ENCODE peak calls at places on chromosomes 5 and 9, in four cellular contexts. I is tibial artery, Z is left ventricle myocardium inferior, C is prostate gland. Q is an unnamed sample. For H3K4me1, the result is how much of the 10 kb centered on the place peaks cover.

GRCh38 chr5:96226941-96227552 is 206.0 kb downstream of the PCSK1 start:
- DNase-seq in Z (peak), I (no peak), C (no peak), Q (peak)

GRCh38 chr9:20684865-20685696 is 1.0 kb downstream of the FOCAD start:
- DNase-seq in I (no peak), Z (no peak), C (peak), Q (no peak)

GRCh38 chr9:1939926-1940368 is 75.2 kb upstream of the SMARCA2 start:
- DNase-seq in I (no peak), Z (no peak), C (no peak), Q (no peak)

GRCh38 chr5:131821221-131821620 is 24.4 kb upstream of the FNIP1 start:
- DNase-seq in I (no peak), C (no peak), Z (no peak), Q (no peak)

GRCh38 chr5:149550267-149550582 is 1.0 kb downstream of the CSNK1A1 start:
- DNase-seq in C (no peak), I (no peak), Z (no peak), Q (no peak)

GRCh38 chr5:91293131-91293530 is 90.0 kb downstream of the ARRDC3 start:
- DNase-seq in Z (no peak), I (no peak), C (no peak), Q (no peak)

GRCh38 chr9:81461196-81461595 is 228.2 kb downstream of the TLE1 start:
- DNase-seq in I (no peak), Z (no peak), C (no peak), Q (no peak)

GRCh38 chr9:38052147-38052546 is 16.9 kb downstream of the SHB start:
- DNase-seq in Z (no peak), C (no peak), I (no peak), Q (no peak)

GRCh38 chr5:169716287-169716686 is 79.2 kb downstream of the DOCK2 start:
- DNase-seq in I (no peak), Z (no peak), C (no peak), Q (no peak)

GRCh38 chr5:179623906-179624741 is 653 bp upstream of the HNRNPH1 start:
- DNase-seq in Z (peak), I (peak), C (no peak), Q (peak)

GRCh38 chr5:96509313-96509712 is 76.3 kb upstream of the PCSK1 start:
- DNase-seq in I (no peak), C (no peak), Z (no peak), Q (no peak)

GRCh38 chr9:98708103-98708932 is 417 bp downstream of the GABBR2 start:
- DNase-seq in I (no peak), Z (no peak), C (no peak), Q (no peak)

GRCh38 chr5:148785223-148785622 is 41.2 kb upstream of the ADRB2 start:
- DNase-seq in I (no peak), Z (no peak), C (no peak), Q (no peak)

GRCh38 chr9:124795881-124796415 is 19.0 kb downstream of the OLFML2A start:
- DNase-seq in I (no peak), C (no peak), Z (peak), Q (no peak)

GRCh38 chr5:965604-966344 is 42.8 kb upstream of the NKD2 start:
- DNase-seq in I (peak), Z (no peak), C (no peak), Q (no peak)

GRCh38 chr9:126032135-126032534 is 285.0 kb downstream of the PBX3 start:
- DNase-seq in I (no peak), Z (no peak), C (no peak), Q (no peak)

GRCh38 chr9:93080406-93080805 is 15.6 kb upstream of the CARD19 start:
- DNase-seq in I (peak), Z (no peak), C (no peak), Q (no peak)

GRCh38 chr9:112168197-112168596 is 6.9 kb downstream of the SUSD1 start:
- DNase-seq in C (no peak), I (no peak), Z (no peak), Q (no peak)

GRCh38 chr9:109907400-109907799 is 127.4 kb downstream of the PALM2AKAP2 start:
- DNase-seq in Z (peak), C (no peak), I (no peak), Q (peak)

GRCh38 chr5:137316346-137316736 is 182.8 kb downstream of the SPOCK1 start:
- DNase-seq in I (no peak), C (no peak), Z (no peak), Q (no peak)

GRCh38 chr5:150251504-150251903 is 38.1 kb downstream of the CAMK2A start:
- DNase-seq in C (no peak), Z (no peak), I (no peak), Q (no peak)

GRCh38 chr9:134551657-134552348 is 89.8 kb upstream of the COL5A1 start:
- DNase-seq in C (no peak), I (peak), Z (peak), Q (peak)

GRCh38 chr9:38068866-38069628 is at the start of gene SHB:
- DNase-seq in C (peak), I (peak), Z (peak), Q (peak)

GRCh38 chr5:138950411-138951011 is 75.4 kb upstream of the LRRTM2 start:
- DNase-seq in I (peak), Z (no peak), C (no peak), Q (no peak)

GRCh38 chr5:157059891-157060290 is 975 bp upstream of the HAVCR1 start:
- DNase-seq in Z (no peak), I (no peak), C (no peak), Q (no peak)

GRCh38 chr5:14234204-14234603 is 91.1 kb downstream of the TRIO start:
- DNase-seq in I (no peak), C (no peak), Z (no peak), Q (no peak)

GRCh38 chr9:115923903-115924668 is 229.5 kb upstream of the PAPPA start:
- DNase-seq in I (no peak), C (no peak), Z (no peak), Q (no peak)

GRCh38 chr9:35933525-35934067 is 24.3 kb downstream of the SPAAR start:
- DNase-seq in C (no peak), I (no peak), Z (no peak), Q (no peak)

GRCh38 chr9:126360073-126360472 is 33.4 kb downstream of the MVB12B start:
- DNase-seq in Z (no peak), C (no peak), I (no peak), Q (no peak)

GRCh38 chr5:143085319-143085917 is 315.2 kb downstream of the ARHGAP26 start:
- DNase-seq in I (no peak), C (no peak), Z (no peak), Q (no peak)

GRCh38 chr9:123406691-123407536 is 50.9 kb downstream of the CRB2 start:
- DNase-seq in C (no peak), I (no peak), Z (no peak), Q (no peak)

GRCh38 chr9:84397151-84397728 is 56.7 kb upstream of the SLC28A3 start:
- DNase-seq in I (peak), Z (peak), C (peak), Q (peak)

GRCh38 chr5:43041669-43042175 is 1.6 kb upstream of the ANXA2R start:
- DNase-seq in I (peak), C (peak), Z (no peak), Q (peak)

GRCh38 chr5:57004800-57005199 is 52.9 kb upstream of the MIER3 start:
- DNase-seq in Z (no peak), C (no peak), I (no peak), Q (no peak)

GRCh38 chr5:170126626-170127025 is 20.9 kb downstream of the FOXI1 start:
- DNase-seq in I (no peak), C (no peak), Z (no peak), Q (no peak)

GRCh38 chr5:173498286-173498685 is 118.2 kb downstream of the BOD1 start:
- DNase-seq in Z (peak), C (no peak), I (peak), Q (peak)

GRCh38 chr5:173495225-173495904 is 121.1 kb downstream of the BOD1 start:
- DNase-seq in C (no peak), I (peak), Z (no peak), Q (no peak)

GRCh38 chr5:173497685-173498084 is 118.8 kb downstream of the BOD1 start:
- DNase-seq in Z (no peak), I (no peak), C (no peak), Q (no peak)

GRCh38 chr5:173496129-173496882 is 120.1 kb downstream of the BOD1 start:
- DNase-seq in I (peak), Z (peak), C (no peak), Q (no peak)

GRCh38 chr5:173496883-173497255 is 119.6 kb downstream of the BOD1 start:
- DNase-seq in I (no peak), C (no peak), Z (no peak), Q (no peak)
- H3K27ac ChIP-seq in I (peak), C (no peak), Z (peak), Q (peak)

DNA sequence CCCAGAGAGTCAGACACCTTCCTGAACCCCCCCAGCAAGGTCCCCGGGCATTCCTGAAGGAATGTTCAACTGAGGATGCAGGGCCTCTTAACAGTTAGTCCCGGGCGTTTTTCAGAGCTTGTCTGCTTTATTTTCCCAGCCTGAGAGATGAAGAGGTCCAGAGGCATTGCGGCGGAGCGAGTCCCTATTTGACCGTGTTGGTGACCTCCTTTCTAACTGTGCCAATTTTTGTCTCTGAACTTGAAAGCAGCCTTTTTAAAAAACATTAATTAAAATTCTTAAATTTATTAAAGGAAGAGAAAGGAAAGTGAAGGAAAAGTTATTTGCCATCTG is 433 bp upstream of the PTAR1 start:
- DNase-seq in C (no peak), Z (no peak), I (no peak), Q (no peak)
- H3K4me3 ChIP-seq in C (peak), Z (peak), I (peak), Q (peak)

DNA sequence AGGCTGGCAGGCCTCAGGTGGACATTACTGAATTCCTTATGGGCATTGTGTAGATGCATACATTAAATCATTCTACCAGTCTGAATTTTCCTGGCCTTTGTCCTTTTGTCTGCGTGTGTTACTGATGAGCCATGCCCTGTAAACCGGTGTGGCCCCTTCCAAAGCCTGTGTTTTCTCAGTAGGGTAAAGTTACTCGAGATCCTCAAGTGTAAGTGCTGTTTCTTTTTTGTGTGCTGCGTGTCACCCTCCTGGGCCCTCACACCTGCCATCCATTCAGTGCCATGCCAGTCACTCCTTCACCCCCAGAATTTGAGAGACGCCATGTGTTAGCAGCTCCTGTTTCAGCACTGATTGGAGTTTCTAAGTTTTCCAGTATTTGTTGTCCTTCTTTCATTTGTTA is 288.3 kb downstream of the FANCC start:
- DNase-seq in C (no peak), I (no peak), Z (no peak), Q (no peak)
- H3K4me1 ChIP-seq in C (under half), I (half or more), Z (half or more), Q (under half)

DNA sequence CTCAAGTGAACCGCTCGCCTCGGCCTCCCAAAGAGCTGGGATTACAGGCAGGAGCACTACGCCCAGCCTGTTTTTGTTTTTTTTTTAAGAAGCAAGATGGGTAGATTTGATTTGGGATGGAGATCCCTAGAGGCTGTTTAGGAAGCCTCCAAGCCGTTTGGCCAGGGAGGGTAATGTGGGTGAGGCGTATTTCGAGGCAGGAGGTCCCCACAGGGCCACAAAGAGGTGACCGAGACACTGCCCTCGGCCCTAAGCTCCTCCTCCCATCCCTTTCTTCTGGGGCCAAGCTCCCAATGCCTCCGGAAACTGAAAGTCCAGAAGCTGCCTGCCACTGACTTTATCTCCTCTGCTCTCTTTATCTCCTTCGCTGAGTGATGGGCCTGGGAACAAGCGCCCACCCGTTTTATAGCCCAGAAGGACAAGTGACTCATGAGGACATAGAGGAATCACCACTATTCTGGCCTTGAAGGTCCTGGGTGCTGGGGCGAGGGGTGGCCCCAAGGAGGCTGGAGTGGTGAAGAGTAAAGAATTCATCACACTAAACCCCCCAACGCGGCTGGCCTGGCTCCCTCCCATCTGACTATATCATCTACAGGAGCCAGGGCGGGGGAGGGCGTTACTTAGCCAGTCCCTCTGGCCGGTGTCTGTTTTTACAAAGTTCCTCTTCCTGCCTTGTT is 2.0 kb upstream of the RALGDS start:
- DNase-seq in Z (peak), I (no peak), C (no peak), Q (peak)
- H3K27ac ChIP-seq in Z (peak), I (peak), C (peak), Q (peak)

DNA sequence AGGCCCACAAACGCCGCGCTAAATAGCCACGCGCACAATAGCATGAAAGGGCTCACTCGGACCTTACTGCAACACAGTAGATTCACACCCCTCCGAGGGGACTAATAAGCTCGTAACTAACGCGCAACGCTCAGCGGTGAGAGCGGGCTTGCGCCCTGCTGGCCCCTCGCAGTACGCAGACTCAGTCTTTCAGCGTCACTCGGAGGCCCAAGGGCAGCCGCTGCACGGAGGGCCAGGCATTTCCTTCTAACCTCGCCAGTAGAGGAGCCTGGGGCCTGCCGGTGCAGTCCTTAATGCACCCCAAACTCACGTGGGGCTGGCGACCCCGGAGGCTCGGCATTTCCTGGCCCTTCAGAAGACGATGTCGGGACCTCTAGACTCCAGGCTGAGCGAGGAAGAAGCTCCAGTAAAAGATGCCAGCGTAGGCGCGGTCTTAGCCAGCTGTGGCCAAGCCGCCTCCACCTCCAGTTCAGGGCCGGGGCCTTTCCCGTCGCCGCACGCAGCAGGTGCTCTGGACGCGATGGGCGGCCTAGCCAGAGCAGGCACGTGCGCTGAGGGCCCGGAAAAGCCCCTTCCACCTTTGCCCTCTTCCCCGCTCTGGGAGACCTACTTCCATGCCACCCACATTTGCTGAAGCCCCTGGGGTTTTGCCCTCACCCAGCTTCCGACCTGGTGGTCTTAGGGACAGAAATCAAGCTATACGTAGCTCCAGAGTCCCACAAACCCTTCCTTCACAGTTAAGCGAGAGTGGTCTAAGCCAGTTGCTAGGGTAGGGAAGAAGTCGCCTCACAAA is 38.3 kb upstream of the TIFAB start:
- DNase-seq in C (no peak), Z (no peak), I (peak), Q (no peak)
- H3K4me3 ChIP-seq in C (no peak), Z (peak), I (peak), Q (peak)

GRCh38 chr5:145245354-145245753 is 589.8 kb downstream of the PRELID2 start:
- DNase-seq in Z (no peak), I (no peak), C (no peak), Q (no peak)

GRCh38 chr5:145244788-145245187 is 590.4 kb downstream of the PRELID2 start:
- DNase-seq in I (no peak), C (no peak), Z (no peak), Q (no peak)

GRCh38 chr5:145246379-145246778 is 588.8 kb downstream of the PRELID2 start:
- DNase-seq in I (no peak), C (no peak), Z (no peak), Q (no peak)

GRCh38 chr5:145243016-145243415 is 592.1 kb downstream of the PRELID2 start:
- DNase-seq in C (no peak), Z (no peak), I (no peak), Q (no peak)

GRCh38 chr5:145244251-145244650 is 590.9 kb downstream of the PRELID2 start:
- DNase-seq in Z (no peak), I (no peak), C (no peak), Q (no peak)
- H3K4me1 ChIP-seq in Z (under half), I (under half), C (under half), Q (under half)

DNA sequence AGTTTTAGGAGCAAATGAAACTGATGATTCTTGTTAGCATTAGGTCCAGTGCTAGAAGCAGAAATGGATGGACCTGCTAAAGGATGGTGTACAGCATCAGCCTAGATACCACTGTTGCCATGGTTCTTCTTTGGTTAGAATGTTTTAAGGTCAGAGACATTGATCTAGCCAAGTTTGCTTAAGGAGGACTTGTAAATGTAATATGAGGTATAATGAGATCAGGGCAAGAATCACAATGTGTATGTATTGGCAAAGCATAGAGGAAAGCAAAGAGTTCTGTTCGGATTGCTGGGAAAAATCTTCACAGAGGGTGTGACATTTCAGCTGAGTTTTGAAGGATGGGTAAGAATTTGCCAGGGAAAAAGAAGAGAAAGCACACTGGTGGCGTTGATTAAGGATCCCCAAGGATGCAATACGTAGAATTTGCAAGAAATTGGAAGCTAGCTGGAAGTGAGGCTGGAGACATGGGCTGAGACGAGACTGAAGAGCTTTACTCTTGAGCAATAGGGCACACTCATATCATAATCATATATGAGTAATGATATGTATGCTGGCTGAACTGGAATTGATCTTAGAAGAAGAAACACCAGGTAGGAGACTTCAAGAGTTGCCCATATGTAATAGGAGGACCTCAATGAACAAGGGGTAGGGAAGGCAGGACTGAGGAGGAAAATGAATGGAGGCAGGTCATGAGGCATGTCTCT is 102.0 kb downstream of the ZNF462 start:
- DNase-seq in C (no peak), I (no peak), Z (no peak), Q (no peak)
- H3K27ac ChIP-seq in C (peak), I (no peak), Z (peak), Q (no peak)

DNA sequence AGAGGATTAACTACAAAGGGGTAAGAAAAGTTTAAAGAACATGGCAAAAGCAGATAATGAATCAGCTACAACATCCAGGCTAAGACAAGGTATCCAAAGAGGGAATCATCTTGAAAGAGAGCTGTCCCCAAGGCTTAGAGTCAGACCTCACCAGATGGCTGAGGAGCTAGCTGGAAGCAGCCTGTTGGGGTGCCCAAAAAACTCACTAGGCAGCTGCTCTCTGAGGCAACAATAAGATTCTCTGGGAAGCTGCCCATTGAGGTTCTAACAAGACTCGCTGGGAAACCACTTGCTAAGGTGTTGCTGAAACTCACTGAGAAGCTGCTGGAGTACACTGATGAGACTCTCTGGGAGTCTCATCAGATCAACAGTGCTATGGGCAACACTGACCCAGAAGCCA is 185.2 kb downstream of the CETN3 start:
- DNase-seq in C (no peak), Z (no peak), I (no peak), Q (no peak)
- H3K4me3 ChIP-seq in C (no peak), Z (no peak), I (no peak), Q (no peak)